ENCODE peak calls at places on chromosomes 12 and 14, in four cellular contexts. One of them, this sample, is unnamed. For H3K4me1, the result is how much of the 10 kb centered on the place peaks cover.

GRCh38 chr12:17342381-17342961 is 736.5 kb upstream of the LMO3 start:
- DNase-seq in SK-N-SH: no peak
- DNase-seq in Panc1: no peak
- DNase-seq in transverse colon: no peak
- DNase-seq in this sample: no peak

GRCh38 chr12:130783110-130783715 is 55.8 kb downstream of the STX2 start:
- DNase-seq in Panc1: no peak
- DNase-seq in SK-N-SH: no peak
- DNase-seq in transverse colon: no peak
- DNase-seq in this sample: no peak

GRCh38 chr14:21558703-21559063 is 21.2 kb downstream of the OR10G3 start:
- DNase-seq in SK-N-SH: no peak
- DNase-seq in transverse colon: no peak
- DNase-seq in Panc1: no peak
- DNase-seq in this sample: no peak

GRCh38 chr12:15227004-15227679 is 5.9 kb upstream of the RERG start:
- DNase-seq in Panc1: no peak
- DNase-seq in SK-N-SH: peak
- DNase-seq in transverse colon: peak
- DNase-seq in this sample: peak

GRCh38 chr14:70907172-70907995 is at the start of gene PCNX1:
- DNase-seq in transverse colon: peak
- DNase-seq in SK-N-SH: peak
- DNase-seq in Panc1: no peak
- DNase-seq in this sample: peak

GRCh38 chr12:131911851-131912525 is 17.1 kb upstream of the PUS1 start:
- DNase-seq in SK-N-SH: peak
- DNase-seq in Panc1: no peak
- DNase-seq in transverse colon: no peak
- DNase-seq in this sample: no peak

GRCh38 chr12:21913823-21914222 is 27.4 kb downstream of the ABCC9 start:
- DNase-seq in SK-N-SH: no peak
- DNase-seq in transverse colon: no peak
- DNase-seq in Panc1: no peak
- DNase-seq in this sample: no peak

GRCh38 chr12:89469361-89469760 is 55.2 kb downstream of the GALNT4 start:
- DNase-seq in Panc1: no peak
- DNase-seq in transverse colon: no peak
- DNase-seq in SK-N-SH: no peak
- DNase-seq in this sample: no peak

GRCh38 chr12:87332987-87333761 is 696.0 kb downstream of the C12orf50 start:
- DNase-seq in SK-N-SH: peak
- DNase-seq in transverse colon: no peak
- DNase-seq in Panc1: no peak
- DNase-seq in this sample: no peak

GRCh38 chr12:3661028-3661427 is 91.9 kb downstream of the CRACR2A start:
- DNase-seq in Panc1: no peak
- DNase-seq in SK-N-SH: no peak
- DNase-seq in transverse colon: no peak
- DNase-seq in this sample: no peak

GRCh38 chr12:5305861-5306545 is 125.9 kb upstream of the NTF3 start:
- DNase-seq in transverse colon: no peak
- DNase-seq in SK-N-SH: no peak
- DNase-seq in Panc1: no peak
- DNase-seq in this sample: no peak

GRCh38 chr14:104184911-104185499 is 46.6 kb downstream of the KIF26A start:
- DNase-seq in Panc1: no peak
- DNase-seq in transverse colon: peak
- DNase-seq in SK-N-SH: peak
- DNase-seq in this sample: no peak

GRCh38 chr14:66824251-66824650 is 316.3 kb downstream of the GPHN start:
- DNase-seq in Panc1: no peak
- DNase-seq in transverse colon: no peak
- DNase-seq in SK-N-SH: no peak
- DNase-seq in this sample: no peak

GRCh38 chr12:107564946-107565345 is 120.7 kb upstream of the PWP1 start:
- DNase-seq in Panc1: no peak
- DNase-seq in transverse colon: no peak
- DNase-seq in SK-N-SH: no peak
- DNase-seq in this sample: no peak

GRCh38 chr12:4172999-4173398 is 100.6 kb upstream of the CCND2 start:
- DNase-seq in Panc1: no peak
- DNase-seq in SK-N-SH: no peak
- DNase-seq in transverse colon: no peak
- DNase-seq in this sample: no peak

GRCh38 chr12:84038241-84038640 is 874.4 kb downstream of the SLC6A15 start:
- DNase-seq in SK-N-SH: no peak
- DNase-seq in transverse colon: no peak
- DNase-seq in Panc1: no peak
- DNase-seq in this sample: no peak

GRCh38 chr12:110533607-110534006 is 31.5 kb downstream of the RAD9B start:
- DNase-seq in Panc1: no peak
- DNase-seq in transverse colon: no peak
- DNase-seq in SK-N-SH: no peak
- DNase-seq in this sample: no peak

GRCh38 chr14:100661340-100661712 is 65.4 kb upstream of the DLK1 start:
- DNase-seq in SK-N-SH: no peak
- DNase-seq in transverse colon: no peak
- DNase-seq in Panc1: no peak
- DNase-seq in this sample: no peak

GRCh38 chr12:105840384-105840783 is 298.4 kb downstream of the NUAK1 start:
- DNase-seq in Panc1: no peak
- DNase-seq in SK-N-SH: no peak
- DNase-seq in transverse colon: no peak
- DNase-seq in this sample: no peak

GRCh38 chr12:93785262-93786010 is 108.3 kb downstream of the CRADD start:
- DNase-seq in SK-N-SH: no peak
- DNase-seq in Panc1: peak
- DNase-seq in transverse colon: peak
- DNase-seq in this sample: no peak

GRCh38 chr14:88667555-88668273 is 104.9 kb downstream of the ZC3H14 start:
- DNase-seq in Panc1: peak
- DNase-seq in transverse colon: peak
- DNase-seq in SK-N-SH: peak
- DNase-seq in this sample: peak

GRCh38 chr12:95215925-95216324 is 1.3 kb downstream of the FGD6 start:
- DNase-seq in SK-N-SH: no peak
- DNase-seq in Panc1: no peak
- DNase-seq in transverse colon: no peak
- DNase-seq in this sample: no peak

GRCh38 chr12:33438890-33439586 is 581 bp downstream of the SYT10 start:
- DNase-seq in transverse colon: no peak
- DNase-seq in SK-N-SH: peak
- DNase-seq in Panc1: no peak
- DNase-seq in this sample: no peak

GRCh38 chr12:111673503-111673902 is 12.3 kb downstream of the BRAP start:
- DNase-seq in SK-N-SH: peak
- DNase-seq in Panc1: no peak
- DNase-seq in transverse colon: no peak
- DNase-seq in this sample: no peak

GRCh38 chr12:75491169-75491568 is 10.6 kb downstream of the GLIPR1 start:
- DNase-seq in transverse colon: no peak
- DNase-seq in SK-N-SH: no peak
- DNase-seq in Panc1: no peak
- DNase-seq in this sample: no peak

GRCh38 chr12:113831016-113831415 is 135.1 kb downstream of the RBM19 start:
- DNase-seq in Panc1: no peak
- DNase-seq in transverse colon: no peak
- DNase-seq in SK-N-SH: no peak
- DNase-seq in this sample: no peak

GRCh38 chr14:74763803-74764531 is 851 bp downstream of the YLPM1 start:
- DNase-seq in Panc1: no peak
- DNase-seq in transverse colon: peak
- DNase-seq in SK-N-SH: peak
- DNase-seq in this sample: no peak

GRCh38 chr12:17076335-17076734 is 470.4 kb upstream of the LMO3 start:
- DNase-seq in transverse colon: no peak
- DNase-seq in Panc1: no peak
- DNase-seq in SK-N-SH: no peak
- DNase-seq in this sample: no peak

GRCh38 chr12:68856510-68856909 is 48.5 kb downstream of the MDM2 start:
- DNase-seq in transverse colon: no peak
- DNase-seq in SK-N-SH: no peak
- DNase-seq in Panc1: no peak
- DNase-seq in this sample: no peak

GRCh38 chr12:105574056-105574715 is 243.7 kb downstream of the C12orf75 start:
- DNase-seq in SK-N-SH: no peak
- DNase-seq in transverse colon: no peak
- DNase-seq in Panc1: no peak
- DNase-seq in this sample: no peak

GRCh38 chr12:66627270-66627987 is 51.4 kb downstream of the GRIP1 start:
- DNase-seq in transverse colon: no peak
- DNase-seq in SK-N-SH: no peak
- DNase-seq in Panc1: no peak
- DNase-seq in this sample: no peak
- TF ChIP-seq POLR2AphosphoS5 in transverse colon: no peak
- TF ChIP-seq POLR2AphosphoS5 in SK-N-SH: no peak
- TF ChIP-seq POLR2AphosphoS5 in Panc1: no peak
- TF ChIP-seq POLR2AphosphoS5 in this sample: no peak

GRCh38 chr12:125246346-125246656 is 181.1 kb downstream of the AACS start:
- DNase-seq in transverse colon: no peak
- DNase-seq in SK-N-SH: no peak
- DNase-seq in Panc1: no peak
- DNase-seq in this sample: no peak
- H3K27ac ChIP-seq in transverse colon: no peak
- H3K27ac ChIP-seq in SK-N-SH: no peak
- H3K27ac ChIP-seq in Panc1: no peak
- H3K27ac ChIP-seq in this sample: no peak

GRCh38 chr12:121626087-121626852 is at the start of gene ORAI1:
- DNase-seq in SK-N-SH: peak
- DNase-seq in Panc1: no peak
- DNase-seq in transverse colon: peak
- DNase-seq in this sample: peak
- H3K4me1 ChIP-seq in SK-N-SH: under half
- H3K4me1 ChIP-seq in Panc1: under half
- H3K4me1 ChIP-seq in transverse colon: under half
- H3K4me1 ChIP-seq in this sample: half or more

GRCh38 chr14:50050171-50050570 is 66.2 kb downstream of the VCPKMT start:
- DNase-seq in Panc1: no peak
- DNase-seq in transverse colon: no peak
- DNase-seq in SK-N-SH: no peak
- DNase-seq in this sample: no peak

GRCh38 chr14:50045039-50045711 is 71.2 kb downstream of the VCPKMT start:
- DNase-seq in Panc1: no peak
- DNase-seq in transverse colon: peak
- DNase-seq in SK-N-SH: peak
- DNase-seq in this sample: peak

GRCh38 chr14:50049703-50050102 is 66.7 kb downstream of the VCPKMT start:
- DNase-seq in Panc1: no peak
- DNase-seq in transverse colon: no peak
- DNase-seq in SK-N-SH: no peak
- DNase-seq in this sample: no peak

GRCh38 chr14:50045837-50046236 is 70.5 kb downstream of the VCPKMT start:
- DNase-seq in SK-N-SH: no peak
- DNase-seq in transverse colon: no peak
- DNase-seq in Panc1: no peak
- DNase-seq in this sample: no peak

GRCh38 chr14:50047274-50047676 is 69.1 kb downstream of the VCPKMT start:
- DNase-seq in Panc1: no peak
- DNase-seq in SK-N-SH: no peak
- DNase-seq in transverse colon: peak
- DNase-seq in this sample: peak
- TF ChIP-seq POLR2AphosphoS5 in Panc1: no peak
- TF ChIP-seq POLR2AphosphoS5 in SK-N-SH: no peak
- TF ChIP-seq POLR2AphosphoS5 in transverse colon: peak
- TF ChIP-seq POLR2AphosphoS5 in this sample: no peak

GRCh38 chr12:126182619-126183236 is 1117.5 kb downstream of the AACS start:
- DNase-seq in transverse colon: no peak
- DNase-seq in SK-N-SH: no peak
- DNase-seq in Panc1: no peak
- DNase-seq in this sample: no peak
- H3K27ac ChIP-seq in transverse colon: no peak
- H3K27ac ChIP-seq in SK-N-SH: no peak
- H3K27ac ChIP-seq in Panc1: no peak
- H3K27ac ChIP-seq in this sample: no peak

GRCh38 chr12:122058750-122059149 is 19.8 kb upstream of the MLXIP start:
- DNase-seq in SK-N-SH: no peak
- DNase-seq in Panc1: no peak
- DNase-seq in transverse colon: no peak
- DNase-seq in this sample: no peak
- H3K4me1 ChIP-seq in SK-N-SH: under half
- H3K4me1 ChIP-seq in Panc1: under half
- H3K4me1 ChIP-seq in transverse colon: half or more
- H3K4me1 ChIP-seq in this sample: under half

DNA sequence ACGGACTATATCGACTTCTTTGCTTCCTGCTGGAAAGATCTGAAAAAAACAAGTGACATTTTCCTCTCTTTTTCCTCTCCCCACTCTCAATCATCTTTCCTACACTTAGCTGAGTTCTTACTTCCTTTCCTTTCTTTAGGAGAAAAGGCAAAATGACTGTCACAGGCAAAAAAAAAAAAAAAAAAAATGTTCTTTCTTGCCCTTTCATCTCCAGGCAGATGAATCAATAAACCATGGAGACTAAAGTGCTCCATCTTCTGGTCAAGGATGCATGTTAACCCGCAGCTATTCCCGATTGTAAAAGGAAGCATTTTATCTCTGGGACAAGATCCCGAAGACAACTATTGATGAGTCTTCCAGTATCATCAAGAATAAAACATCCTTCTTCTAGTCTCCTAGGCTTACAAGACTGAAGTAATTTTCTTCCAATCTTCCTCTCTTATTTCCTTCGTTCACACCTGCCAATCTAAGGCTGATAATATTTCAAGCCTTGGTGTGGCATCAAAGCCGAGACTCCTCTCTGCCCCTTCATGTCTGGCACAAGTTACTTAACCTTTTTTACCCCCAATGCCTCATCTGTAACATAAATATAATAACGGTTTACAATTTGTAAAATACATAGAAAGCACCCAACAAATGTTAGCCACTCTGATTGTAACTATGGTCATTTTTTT is 94.2 kb upstream of the PLEKHG7 start:
- DNase-seq in SK-N-SH: peak
- DNase-seq in Panc1: no peak
- DNase-seq in transverse colon: no peak
- DNase-seq in this sample: no peak
- TF ChIP-seq POLR2AphosphoS5 in SK-N-SH: no peak
- TF ChIP-seq POLR2AphosphoS5 in Panc1: no peak
- TF ChIP-seq POLR2AphosphoS5 in transverse colon: no peak
- TF ChIP-seq POLR2AphosphoS5 in this sample: no peak